ENCODE peak calls at places on chromosome 3, in seven cellular contexts. B, E, W, H, G, R and M are unnamed samples. For H3K4me1 and H3K36me3, the result is how much of the 10 kb centered on the place peaks cover.

GRCh38 chr3:176693416-176693815 is 503.9 kb downstream of the TBL1XR1 start:
- DNase-seq in B (no peak), G (no peak), H (no peak), R (no peak), W (no peak), E (no peak), M (no peak)

GRCh38 chr3:133870822-133871221 is 24.9 kb downstream of the RAB6B start:
- DNase-seq in B (no peak), R (no peak), W (peak), H (no peak), E (no peak), G (no peak), M (no peak)

GRCh38 chr3:175005881-175006280 is 146.7 kb downstream of the NAALADL2 start:
- DNase-seq in H (no peak), B (no peak), E (peak), R (peak), W (no peak), G (no peak), M (no peak)

GRCh38 chr3:110180733-110181132 is 843.4 kb upstream of the DPPA4 start:
- DNase-seq in G (peak), E (peak), H (no peak), W (no peak), R (peak), B (peak), M (peak)

GRCh38 chr3:197371521-197372075 is 73.2 kb upstream of the DLG1 start:
- DNase-seq in E (peak), R (no peak), B (no peak), H (no peak), W (no peak), G (no peak), M (no peak)

GRCh38 chr3:181403876-181404660 is 307.7 kb upstream of the SOX2 start:
- DNase-seq in H (no peak), E (no peak), R (no peak), W (no peak), B (no peak), G (no peak), M (no peak)

GRCh38 chr3:18898911-18899310 is 249.4 kb upstream of the KCNH8 start:
- DNase-seq in G (no peak), R (no peak), B (no peak), W (no peak), E (no peak), H (no peak), M (no peak)

GRCh38 chr3:76824658-76825310 is 215.1 kb upstream of the ROBO2 start:
- DNase-seq in H (no peak), W (no peak), E (no peak), G (no peak), B (no peak), R (no peak), M (no peak)

GRCh38 chr3:177928156-177928555 is 608.1 kb upstream of the KCNMB2 start:
- DNase-seq in H (no peak), G (no peak), B (no peak), W (no peak), E (peak), R (peak), M (no peak)

GRCh38 chr3:2849092-2849491 is 261.1 kb downstream of the IL5RA start:
- DNase-seq in W (no peak), R (no peak), G (no peak), B (no peak), E (no peak), H (no peak), M (no peak)

GRCh38 chr3:120093923-120094775 is at the start of gene GSK3B:
- DNase-seq in E (peak), R (peak), H (peak), B (peak), G (no peak), W (peak), M (no peak)

GRCh38 chr3:52827866-52828376 is 2.6 kb downstream of the ITIH4 start:
- DNase-seq in H (no peak), R (no peak), G (no peak), E (no peak), W (no peak), B (no peak), M (no peak)

GRCh38 chr3:2643606-2644005 is 466.6 kb downstream of the IL5RA start:
- DNase-seq in H (no peak), E (no peak), W (no peak), R (no peak), G (no peak), B (no peak), M (no peak)

GRCh38 chr3:179526989-179527391 is 35.7 kb upstream of the ACTL6A start:
- DNase-seq in E (peak), W (no peak), B (peak), R (peak), G (peak), H (no peak), M (peak)

GRCh38 chr3:189688296-189688695 is 57.1 kb downstream of the TP63 start:
- DNase-seq in R (no peak), E (no peak), B (no peak), W (no peak), G (no peak), H (no peak), M (no peak)

GRCh38 chr3:159029306-159030026 is 227.6 kb downstream of the MFSD1 start:
- DNase-seq in G (no peak), W (no peak), B (no peak), E (no peak), R (no peak), H (no peak), M (no peak)

GRCh38 chr3:57048052-57048671 is 12.3 kb upstream of the SPATA12 start:
- DNase-seq in H (peak), B (peak), R (peak), W (no peak), E (peak), G (peak), M (peak)

GRCh38 chr3:81154611-81155143 is 606.8 kb downstream of the GBE1 start:
- DNase-seq in G (no peak), R (no peak), B (no peak), E (no peak), W (peak), H (no peak), M (no peak)

GRCh38 chr3:133756716-133757694 is 10.8 kb downstream of the TF start:
- DNase-seq in E (no peak), W (no peak), G (no peak), B (no peak), H (peak), R (no peak), M (no peak)

GRCh38 chr3:181879926-181880325 is 168.2 kb downstream of the SOX2 start:
- DNase-seq in R (no peak), B (no peak), H (no peak), E (no peak), G (peak), W (no peak), M (no peak)

GRCh38 chr3:128845695-128846491 is 33.5 kb upstream of the ACAD9 start:
- DNase-seq in H (peak), E (peak), R (peak), G (peak), W (peak), B (peak), M (peak)

GRCh38 chr3:126952261-126952982 is 30.5 kb upstream of the PLXNA1 start:
- DNase-seq in B (no peak), R (no peak), E (no peak), W (peak), G (no peak), H (peak), M (no peak)

GRCh38 chr3:63934041-63934440 is 21.9 kb upstream of the SCAANT1 start:
- DNase-seq in W (no peak), R (no peak), G (peak), B (no peak), H (no peak), E (peak), M (no peak)
- H3K4me1 ChIP-seq in W (under half), R (under half), G (under half), B (under half), H (half or more), E (under half), M (under half)

DNA sequence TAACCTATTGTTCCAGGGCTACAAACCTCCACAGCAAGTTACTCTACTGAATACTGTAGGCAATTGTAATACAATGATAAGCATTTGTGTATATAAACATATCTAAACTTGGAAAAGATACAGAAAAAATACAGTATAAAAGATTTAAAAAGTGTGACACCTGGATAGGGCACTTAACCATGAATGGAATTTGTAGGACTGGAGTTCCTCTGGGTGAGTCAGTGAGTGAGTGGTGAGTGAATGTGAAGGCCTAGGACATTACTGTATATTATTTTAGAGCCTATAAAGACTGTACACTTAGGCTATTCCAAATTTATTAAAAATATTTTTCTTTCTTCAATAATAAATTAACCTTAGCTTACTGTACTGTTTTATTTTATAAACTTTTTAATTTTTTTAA is 38.4 kb upstream of the SLC25A36 start:
- DNase-seq in H (no peak), G (no peak), R (no peak), E (peak), B (no peak), W (no peak), M (no peak)
- H3K4me3 ChIP-seq in H (no peak), G (no peak), R (no peak), E (no peak), B (no peak), W (no peak), M (no peak)

DNA sequence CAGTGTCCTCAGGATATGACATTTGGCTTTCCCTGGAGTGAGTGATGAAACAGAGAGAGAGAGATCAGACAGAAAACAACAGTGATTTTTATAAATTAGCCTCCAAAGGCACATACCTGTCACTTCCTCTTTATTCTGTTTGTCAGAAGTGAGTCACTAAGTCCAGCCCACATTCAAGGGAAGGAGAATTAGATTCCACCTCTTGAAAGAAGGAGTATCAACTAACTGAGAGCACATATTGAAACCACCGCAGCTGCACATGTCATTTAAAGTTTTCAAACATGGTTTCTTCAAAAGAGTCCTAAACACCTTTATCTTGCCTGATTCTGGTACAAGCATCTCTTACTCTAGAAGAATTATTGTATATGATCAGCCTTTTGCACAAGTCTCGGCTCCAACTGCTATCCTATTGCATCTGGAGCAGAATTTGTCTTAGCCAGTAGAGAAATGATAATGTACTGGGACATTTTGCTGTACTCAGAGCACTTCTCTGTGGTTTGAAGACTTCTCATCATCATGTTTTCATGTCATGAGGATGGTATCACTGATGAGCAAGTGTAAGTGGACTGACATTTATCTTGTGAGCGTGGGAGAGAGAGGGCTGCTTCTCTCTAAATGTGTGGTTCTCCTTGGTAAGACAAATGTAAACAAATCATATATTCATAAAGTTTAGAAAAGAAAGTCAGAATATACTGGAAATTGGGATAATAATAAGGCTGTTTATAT is 338.9 kb upstream of the CFAP20DC start:
- DNase-seq in H (no peak), R (no peak), W (no peak), G (no peak), E (peak), B (no peak), M (no peak)
- H3K36me3 ChIP-seq in H (under half), R (under half), W (under half), G (under half), E (under half), B (under half), M (under half)

GRCh38 chr3:194087995-194088841 is 47.7 kb upstream of the HES1 start:
- DNase-seq in H (no peak), B (no peak), R (no peak), W (no peak), E (no peak), G (no peak), M (no peak)
- H3K4me1 ChIP-seq in H (under half), B (under half), R (under half), W (under half), E (under half), G (under half), M (under half)

GRCh38 chr3:168995129-168995528 is 668.4 kb downstream of the MECOM start:
- DNase-seq in R (no peak), B (no peak), H (no peak), W (no peak), G (no peak), E (no peak), M (no peak)

GRCh38 chr3:168998792-168999191 is 664.7 kb downstream of the MECOM start:
- DNase-seq in E (no peak), H (no peak), G (no peak), W (no peak), R (no peak), B (no peak), M (no peak)

GRCh38 chr3:168996622-168997021 is 666.9 kb downstream of the MECOM start:
- DNase-seq in G (peak), E (no peak), H (no peak), R (no peak), W (no peak), B (no peak), M (no peak)

GRCh38 chr3:169002689-169003088 is 660.8 kb downstream of the MECOM start:
- DNase-seq in G (no peak), B (no peak), E (no peak), R (no peak), W (no peak), H (no peak), M (no peak)

DNA sequence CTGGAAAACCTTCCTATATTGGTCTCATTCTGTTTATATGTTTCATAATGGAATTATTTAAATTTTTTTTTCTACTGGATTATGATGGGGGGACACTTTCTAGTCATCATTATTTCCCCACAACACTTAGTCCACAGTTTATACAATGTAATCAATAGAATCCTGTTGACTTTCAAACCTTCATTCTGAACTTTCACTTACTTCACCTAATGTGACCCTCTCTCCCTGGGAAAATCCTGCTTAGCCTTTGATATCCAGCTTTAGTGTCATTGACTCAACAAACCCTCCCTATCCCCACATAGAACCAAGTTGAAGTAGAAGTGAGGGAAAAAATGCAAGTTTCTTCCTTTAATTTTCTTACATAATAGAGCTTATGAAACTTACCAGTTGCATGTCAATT is 666.0 kb downstream of the MECOM start:
- DNase-seq in W (no peak), B (no peak), E (no peak), H (no peak), R (no peak), G (no peak), M (no peak)
- H3K4me3 ChIP-seq in W (no peak), B (no peak), E (no peak), H (no peak), R (no peak), G (no peak), M (no peak)

DNA sequence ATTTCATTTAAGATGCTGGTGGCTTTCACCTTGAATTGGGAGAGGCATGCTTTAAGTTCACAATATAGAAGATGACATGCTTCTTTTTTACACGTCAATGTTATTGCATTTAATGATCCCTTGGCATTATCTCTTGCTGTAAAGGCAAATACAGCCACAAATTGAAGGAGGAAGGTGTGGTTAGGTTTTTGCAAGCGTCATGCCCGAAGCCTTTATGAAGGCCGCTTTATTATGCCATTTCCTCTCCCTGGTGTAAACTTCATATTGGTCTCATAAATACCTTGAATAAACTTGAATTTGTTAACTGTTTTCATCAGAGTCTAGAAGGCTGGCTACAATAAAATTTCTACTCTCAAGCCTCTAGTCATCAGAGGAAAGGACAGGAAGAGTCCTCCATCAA is 212.7 kb downstream of the PDZRN3 start:
- DNase-seq in G (no peak), H (no peak), B (no peak), W (no peak), E (no peak), R (no peak), M (no peak)
- H3K36me3 ChIP-seq in G (under half), H (under half), B (under half), W (under half), E (under half), R (under half), M (under half)

GRCh38 chr3:42033741-42034140 is 57.4 kb upstream of the TRAK1 start:
- DNase-seq in B (no peak), E (peak), H (no peak), W (no peak), G (no peak), R (no peak), M (no peak)

GRCh38 chr3:42035816-42036482 is 55.2 kb upstream of the TRAK1 start:
- DNase-seq in G (no peak), B (no peak), E (no peak), H (no peak), R (no peak), W (no peak), M (no peak)

GRCh38 chr3:42035007-42035406 is 56.1 kb upstream of the TRAK1 start:
- DNase-seq in H (no peak), R (no peak), G (no peak), B (no peak), W (no peak), E (no peak), M (no peak)

GRCh38 chr3:42036483-42036823 is 54.7 kb upstream of the TRAK1 start:
- DNase-seq in E (peak), G (peak), W (no peak), H (no peak), B (peak), R (peak), M (peak)

GRCh38 chr3:42037318-42037945 is 53.7 kb upstream of the TRAK1 start:
- DNase-seq in B (no peak), E (no peak), G (no peak), R (no peak), W (no peak), H (no peak), M (no peak)
- H3K4me1 ChIP-seq in B (under half), E (half or more), G (under half), R (half or more), W (under half), H (half or more), M (under half)

GRCh38 chr3:48845170-48845569 is 2.5 kb downstream of the PRKAR2A start:
- DNase-seq in G (no peak), R (peak), B (no peak), H (no peak), E (peak), W (no peak), M (no peak)
- H3K4me3 ChIP-seq in G (no peak), R (peak), B (peak), H (no peak), E (peak), W (no peak), M (no peak)

GRCh38 chr3:138591392-138591791 is 2.7 kb downstream of the CEP70 start:
- DNase-seq in B (no peak), E (no peak), W (no peak), R (no peak), H (no peak), G (no peak), M (no peak)
- H3K36me3 ChIP-seq in B (under half), E (under half), W (under half), R (under half), H (under half), G (under half), M (under half)